ENCODE peak calls at places on chromosomes 4 and X, in seven cellular contexts. Y is GM10248, T is B cell, W is NB4, Q is tibial artery, X is astrocyte of the spinal cord, H is Calu3. A is an unnamed sample.

GRCh38 chrX:100447563-100448397 is 37.7 kb upstream of the PCDH19 start:
- DNase-seq in Y (peak; percentile 46), T (peak; percentile 10), W (peak; percentile 18), Q (no peak), X (peak; percentile 29), H (peak; percentile 52), A (peak; percentile 19)

GRCh38 chr4:74044676-74045075 is 6.2 kb upstream of the CXCL3 start:
- DNase-seq in Y (no peak), T (no peak), W (no peak), Q (no peak), X (peak; percentile 22), H (no peak), A (peak; percentile 73)

GRCh38 chrX:24014388-24015018 is 12.5 kb downstream of the KLHL15 start:
- DNase-seq in Y (no peak), T (no peak), W (no peak), Q (no peak), X (no peak), H (no peak), A (no peak)

GRCh38 chr4:168787801-168788200 is 222.3 kb downstream of the CBR4 start:
- DNase-seq in Y (no peak), T (no peak), W (no peak), Q (no peak), X (peak; percentile 81), H (no peak), A (no peak)

GRCh38 chr4:7240341-7240740 is 48.0 kb downstream of the SORCS2 start:
- DNase-seq in Y (no peak), T (no peak), W (no peak), Q (no peak), X (no peak), H (no peak), A (no peak)

GRCh38 chr4:158094413-158095110 is 78.3 kb downstream of the GASK1B start:
- DNase-seq in Y (no peak), T (no peak), W (no peak), Q (no peak), X (peak; percentile 78), H (peak; percentile 83), A (peak; percentile 76)

GRCh38 chrX:12984629-12985303 is 9.9 kb downstream of the TMSB4X start:
- DNase-seq in Y (no peak), T (no peak), W (peak; percentile 68), Q (no peak), X (peak; percentile 80), H (peak; percentile 85), A (peak; percentile 37)

GRCh38 chrX:9928083-9928482 is 39.1 kb upstream of the CLDN34 start:
- DNase-seq in Y (no peak), T (no peak), W (no peak), Q (no peak), X (peak; percentile 10), H (no peak), A (no peak)

GRCh38 chrX:131305926-131306325 is 16.8 kb upstream of the IGSF1 start:
- DNase-seq in Y (no peak), T (no peak), W (no peak), Q (no peak), X (no peak), H (no peak), A (no peak)

GRCh38 chr4:185213829-185214228 is 4.4 kb downstream of the SNX25 start:
- DNase-seq in Y (peak; percentile 75), T (peak; percentile 75), W (peak; percentile 44), Q (no peak), X (no peak), H (no peak), A (no peak)

GRCh38 chrX:80335062-80335830 is 85.0 kb upstream of the TENT5D start:
- DNase-seq in Y (no peak), T (no peak), W (no peak), Q (peak; percentile 64), X (no peak), H (no peak), A (peak; percentile 18)

GRCh38 chrX:14528629-14529287 is 578 bp upstream of the GLRA2 start:
- DNase-seq in Y (peak; percentile 8), T (peak; percentile 29), W (peak; percentile 55), Q (no peak), X (peak; percentile 62), H (peak; percentile 81), A (peak; percentile 28)

GRCh38 chr4:19400820-19401219 is 850.9 kb upstream of the SLIT2 start:
- DNase-seq in Y (no peak), T (no peak), W (no peak), Q (no peak), X (no peak), H (no peak), A (no peak)

GRCh38 chrX:74449937-74450330 is 28.6 kb downstream of the SLC16A2 start:
- DNase-seq in Y (no peak), T (no peak), W (no peak), Q (no peak), X (peak; percentile 60), H (no peak), A (peak; percentile 70)

GRCh38 chr4:28226962-28227361 is 1366.3 kb downstream of the STIM2 start:
- DNase-seq in Y (no peak), T (no peak), W (no peak), Q (no peak), X (no peak), H (no peak), A (no peak)

GRCh38 chr4:151462554-151462953 is 53.6 kb downstream of the FHIP1A start:
- DNase-seq in Y (no peak), T (no peak), W (no peak), Q (no peak), X (no peak), H (no peak), A (no peak)

GRCh38 chrX:153638436-153639176 is 8.4 kb upstream of the DUSP9 start:
- DNase-seq in Y (peak; percentile 8), T (no peak), W (no peak), Q (no peak), X (no peak), H (no peak), A (no peak)

GRCh38 chrX:10939384-10939783 is 171.7 kb upstream of the HCCS start:
- DNase-seq in Y (no peak), T (no peak), W (no peak), Q (no peak), X (no peak), H (no peak), A (peak; percentile 38)

GRCh38 chrX:17459008-17459407 is 84.0 kb downstream of the NHS start:
- DNase-seq in Y (no peak), T (no peak), W (no peak), Q (peak; percentile 71), X (peak; percentile 65), H (no peak), A (peak; percentile 50)

GRCh38 chr4:126396703-126397102 is 1081.9 kb downstream of the FAT4 start:
- DNase-seq in Y (no peak), T (no peak), W (no peak), Q (no peak), X (no peak), H (no peak), A (no peak)

GRCh38 chrX:13283968-13284914 is 35.6 kb downstream of the ATXN3L start:
- DNase-seq in Y (no peak), T (no peak), W (no peak), Q (no peak), X (peak; percentile 24), H (no peak), A (peak; percentile 84)

GRCh38 chrX:144791298-144791697 is 456.0 kb upstream of the SPANXN1 start:
- DNase-seq in Y (no peak), T (no peak), W (no peak), Q (no peak), X (no peak), H (peak; percentile 21), A (no peak)

DNA sequence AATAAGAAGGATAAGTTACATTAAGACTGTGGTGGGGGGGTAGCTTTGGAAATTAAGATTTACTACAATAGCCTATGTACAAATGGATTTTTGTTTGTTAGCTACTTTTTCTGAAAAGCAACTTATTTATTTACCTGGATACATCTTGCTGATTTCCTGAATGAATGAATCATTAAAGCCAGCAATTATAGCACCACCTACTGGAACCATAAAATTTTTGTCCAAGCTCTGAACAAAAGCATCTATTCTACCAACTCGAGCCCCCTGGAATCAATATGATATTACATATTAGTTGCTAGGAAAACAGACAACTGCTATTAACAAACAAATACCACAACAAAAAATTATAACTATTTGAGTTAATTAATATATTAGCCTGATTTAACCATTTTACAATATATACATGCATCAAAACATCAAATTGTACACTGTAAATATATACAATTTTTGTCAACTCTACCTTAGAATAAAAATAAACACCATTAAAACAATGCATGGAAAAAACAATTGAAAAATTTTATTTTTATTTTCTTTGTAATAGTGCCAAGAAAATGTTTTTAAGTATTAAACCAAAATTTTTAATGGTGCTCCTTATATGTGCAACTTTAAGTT is 15.3 kb downstream of the SEPSECS start:
- DNase-seq in Y (peak; percentile 30), T (peak; percentile 10), W (peak; percentile 51), Q (no peak), X (peak; percentile 43), H (no peak), A (peak; percentile 52)
- TF ChIP-seq CTCF in Y (peak; percentile 53), T (peak; percentile 65), W (peak; percentile 69), Q (peak; percentile 42), X (peak; percentile 65), H (no peak), A (peak; percentile 56)

GRCh38 chr4:62711575-62711974 is 1511.4 kb downstream of the ADGRL3 start:
- DNase-seq in Y (no peak), T (no peak), W (no peak), Q (no peak), X (no peak), H (no peak), A (no peak)

GRCh38 chr4:62706423-62706822 is 1506.3 kb downstream of the ADGRL3 start:
- DNase-seq in Y (no peak), T (no peak), W (no peak), Q (no peak), X (no peak), H (no peak), A (no peak)

DNA sequence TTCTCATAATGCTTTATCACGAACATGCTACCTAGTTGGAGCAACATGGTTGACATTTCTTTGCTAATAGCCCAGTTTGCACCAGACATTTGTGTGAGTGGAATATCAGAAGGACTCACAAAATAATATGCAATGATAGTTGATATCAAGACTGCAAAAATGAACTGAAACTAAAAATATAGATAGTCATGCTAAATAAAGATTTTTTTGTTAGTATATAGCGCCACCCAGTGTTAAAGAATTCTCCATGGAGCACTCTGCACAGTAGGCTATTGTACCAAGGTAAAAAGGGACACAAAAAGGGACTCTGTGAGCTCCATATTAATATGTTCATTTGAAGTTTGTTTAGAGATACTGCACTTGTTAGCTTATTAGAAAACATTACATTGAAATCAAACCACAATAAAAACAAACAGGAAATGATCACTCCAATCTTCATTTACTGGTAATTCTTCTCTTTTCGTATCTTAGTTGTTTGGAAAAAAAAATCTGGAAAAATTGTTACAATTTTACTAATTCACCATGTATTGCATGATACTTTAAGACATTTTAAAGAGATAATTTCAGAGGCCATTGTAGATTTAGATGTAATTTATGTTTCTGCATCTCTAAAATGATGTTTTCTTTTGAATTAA is 1509.6 kb downstream of the ADGRL3 start:
- DNase-seq in Y (peak; percentile 8), T (no peak), W (peak; percentile 41), Q (no peak), X (peak; percentile 43), H (peak; percentile 0), A (no peak)
- TF ChIP-seq CTCF in Y (peak; percentile 35), T (no peak), W (peak; percentile 38), Q (peak; percentile 53), X (peak; percentile 37), H (peak; percentile 32), A (no peak)

GRCh38 chrX:16148896-16149295 is 18.4 kb upstream of the MAGEB17 start:
- DNase-seq in Y (no peak), T (no peak), W (no peak), Q (no peak), X (no peak), H (peak; percentile 2), A (no peak)
- TF ChIP-seq CTCF in Y (no peak), T (no peak), W (no peak), Q (no peak), X (no peak), H (no peak), A (no peak)

GRCh38 chrX:104098151-104098808 is 14.0 kb upstream of the ZCCHC18 start:
- DNase-seq in Y (peak; percentile 20), T (peak; percentile 76), W (peak; percentile 72), Q (no peak), X (peak; percentile 73), H (peak; percentile 52), A (peak; percentile 41)
- TF ChIP-seq CTCF in Y (peak; percentile 52), T (peak; percentile 70), W (peak; percentile 37), Q (peak; percentile 66), X (peak; percentile 60), H (peak; percentile 43), A (peak; percentile 26)

A was measured in foreskin fibroblast.